ENCODE peak calls at places on chromosomes 3 and 15, in five cellular contexts. Q, T, V, K and F are unnamed samples.

GRCh38 chr3:128559486-128560225 is 66.7 kb upstream of the GATA2 start:
- DNase-seq in Q (no peak), T (no peak), V (no peak), K (no peak), F (no peak)

GRCh38 chr3:155664922-155665695 is 79.8 kb downstream of the PLCH1 start:
- DNase-seq in Q (no peak), T (peak; percentile 85), V (no peak), K (peak; percentile 83), F (peak; percentile 97)

GRCh38 chr3:52108302-52109232 is 45.7 kb downstream of the POC1A start:
- DNase-seq in Q (no peak), T (peak; percentile 49), V (no peak), K (no peak), F (peak; percentile 54)

GRCh38 chr15:66894986-66895780 is 170.2 kb upstream of the SMAD3 start:
- DNase-seq in Q (no peak), T (no peak), V (no peak), K (no peak), F (peak; percentile 38)

GRCh38 chr15:42679285-42680141 is 57.4 kb downstream of the CDAN1 start:
- DNase-seq in Q (no peak), T (no peak), V (no peak), K (no peak), F (peak; percentile 22)

GRCh38 chr3:43770426-43771103 is 79.8 kb downstream of the ABHD5 start:
- DNase-seq in Q (no peak), T (peak; percentile 36), V (no peak), K (no peak), F (peak; percentile 30)

GRCh38 chr15:99174567-99174966 is 69.7 kb downstream of the SYNM start:
- DNase-seq in Q (no peak), T (no peak), V (no peak), K (no peak), F (no peak)

GRCh38 chr3:124664804-124665203 is 65.4 kb upstream of the UMPS start:
- DNase-seq in Q (no peak), T (no peak), V (no peak), K (peak; percentile 74), F (no peak)

GRCh38 chr3:106249159-106249558 is 380.3 kb upstream of the CBLB start:
- DNase-seq in Q (no peak), T (peak; percentile 12), V (no peak), K (no peak), F (peak; percentile 82)

GRCh38 chr3:88150771-88151170 is 1.0 kb downstream of the C3orf38 start:
- DNase-seq in Q (no peak), T (no peak), V (peak; percentile 19), K (no peak), F (no peak)